ENCODE peak calls at places on chromosomes 11 and 22, in seven cellular contexts. U is ovary, L is A673, Q is hepatocyte, D is testis, V is sigmoid colon, Y is lower lobe of right lung. E is an unnamed sample.

GRCh38 chr22:49237703-49238102 is 590.0 kb downstream of the BRD1 start:
- DNase-seq in U (no peak), L (no peak), Q (no peak), D (peak; percentile 11), V (no peak), Y (no peak), E (no peak)

GRCh38 chr22:18064636-18065035 is 13.2 kb upstream of the PEX26 start:
- DNase-seq in U (no peak), L (no peak), Q (no peak), D (no peak), V (no peak), Y (no peak), E (no peak)

GRCh38 chr11:103842191-103842590 is 194.2 kb upstream of the DDI1 start:
- DNase-seq in U (peak; percentile 53), L (no peak), Q (no peak), D (no peak), V (no peak), Y (no peak), E (no peak)

GRCh38 chr11:42249956-42250355 is 790.5 kb upstream of the LRRC4C start:
- DNase-seq in U (no peak), L (no peak), Q (no peak), D (no peak), V (no peak), Y (no peak), E (no peak)

GRCh38 chr22:45112136-45112879 is 51.4 kb upstream of the NUP50 start:
- DNase-seq in U (no peak), L (no peak), Q (no peak), D (no peak), V (no peak), Y (no peak), E (no peak)

GRCh38 chr11:13336246-13336873 is 58.8 kb downstream of the BMAL1 start:
- DNase-seq in U (no peak), L (no peak), Q (no peak), D (peak; percentile 34), V (no peak), Y (no peak), E (no peak)

GRCh38 chr22:36858966-36859365 is 1.8 kb upstream of the NCF4 start:
- DNase-seq in U (no peak), L (no peak), Q (no peak), D (no peak), V (no peak), Y (no peak), E (no peak)

GRCh38 chr22:29600846-29601245 is 2.6 kb upstream of the NF2 start:
- DNase-seq in U (no peak), L (no peak), Q (no peak), D (no peak), V (no peak), Y (no peak), E (no peak)

GRCh38 chr11:100681064-100681502 is 6.0 kb upstream of the ARHGAP42 start:
- DNase-seq in U (no peak), L (no peak), Q (peak; percentile 77), D (peak; percentile 57), V (peak; percentile 75), Y (peak; percentile 79), E (no peak)

GRCh38 chr22:33539902-33540751 is 380.1 kb downstream of the LARGE1 start:
- DNase-seq in U (peak; percentile 90), L (no peak), Q (peak; percentile 59), D (peak; percentile 81), V (peak; percentile 90), Y (peak; percentile 69), E (no peak)

GRCh38 chr22:23820748-23821211 is 18.0 kb downstream of the DERL3 start:
- DNase-seq in U (no peak), L (no peak), Q (no peak), D (no peak), V (no peak), Y (peak; percentile 26), E (no peak)

GRCh38 chr11:34851916-34852315 is 64.3 kb downstream of the APIP start:
- DNase-seq in U (no peak), L (no peak), Q (no peak), D (no peak), V (no peak), Y (no peak), E (no peak)

DNA sequence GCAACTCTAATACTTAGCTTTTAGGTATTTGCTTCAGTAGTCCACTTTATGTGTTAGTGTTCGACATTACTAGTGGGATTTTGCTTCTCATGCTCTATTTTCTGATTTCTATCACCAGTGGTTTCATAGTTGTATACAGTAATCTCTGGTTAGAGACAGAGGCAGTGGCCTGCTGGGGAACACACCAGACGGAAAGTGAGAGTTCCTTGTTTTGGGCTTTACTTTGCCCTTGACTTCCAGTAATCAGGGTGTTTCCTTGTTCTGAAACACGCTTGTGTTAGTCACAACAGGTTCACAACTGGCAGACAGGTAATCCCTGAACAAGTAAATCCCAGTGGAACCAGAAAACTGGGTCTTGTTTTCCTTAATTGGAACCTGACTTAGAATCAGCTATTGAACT is 56.0 kb downstream of the PACS1 start:
- DNase-seq in U (no peak), L (no peak), Q (no peak), D (no peak), V (no peak), Y (no peak), E (no peak)
- H3K9me3 ChIP-seq in U (no peaks in the 10 kb centered on the region), L (no peaks in the 10 kb centered on the region), Q (no peaks in the 10 kb centered on the region), D (no peaks in the 10 kb centered on the region), V (no peaks in the 10 kb centered on the region), Y (no peaks in the 10 kb centered on the region), E (no peaks in the 10 kb centered on the region)

GRCh38 chr11:22690245-22690644 is 23.8 kb downstream of the GAS2 start:
- DNase-seq in U (no peak), L (no peak), Q (no peak), D (no peak), V (no peak), Y (no peak), E (no peak)
- H3K27ac ChIP-seq in U (no peak overlapping the region), L (no peak overlapping the region), Q (no peak overlapping the region), D (no peak overlapping the region), V (no peak overlapping the region), Y (no peak overlapping the region), E (no peak overlapping the region)

DNA sequence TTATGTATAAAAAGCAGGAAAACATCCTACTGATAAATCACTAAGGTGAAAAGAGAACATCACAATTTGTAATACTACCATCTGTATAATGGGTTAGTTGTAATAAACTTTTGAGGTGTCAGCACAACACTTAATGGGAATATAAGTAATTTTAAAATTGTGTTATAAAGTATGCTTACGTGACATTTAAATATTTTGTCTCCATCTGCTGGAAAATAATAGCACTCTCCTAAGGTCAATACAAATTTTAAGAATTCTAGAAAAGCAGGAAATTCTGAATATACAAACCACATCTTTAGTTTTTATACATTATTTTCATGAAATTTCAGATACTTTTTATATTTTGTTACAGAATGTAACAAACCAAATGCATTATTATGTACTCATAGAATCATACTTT is 19.5 kb downstream of the CWF19L2 start:
- DNase-seq in U (no peak), L (no peak), Q (no peak), D (no peak), V (no peak), Y (no peak), E (no peak)
- TF ChIP-seq CTCF in U (no peak), L (no peak), Q (no peak), D (no peak), V (no peak), Y (no peak), E (no peak)

DNA sequence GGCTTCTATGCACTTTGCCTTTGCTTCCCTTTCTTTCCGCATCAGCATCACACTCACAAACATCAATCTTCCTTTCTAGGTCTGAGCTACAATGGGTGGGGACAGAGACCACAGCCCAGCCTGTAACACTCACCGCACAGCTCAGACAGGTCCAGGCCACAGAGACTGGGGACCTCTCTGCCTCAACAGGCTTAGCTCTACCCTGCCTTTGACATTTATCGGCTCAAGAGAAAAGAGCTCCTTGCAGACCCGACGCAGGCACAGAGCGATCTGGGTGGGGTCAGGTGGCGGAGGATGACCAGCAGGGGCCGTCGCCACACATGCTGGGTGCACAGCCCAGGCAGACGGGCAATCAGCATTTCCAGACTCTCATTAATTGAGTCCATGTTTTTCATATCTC is 837.3 kb downstream of the TBC1D22A start:
- DNase-seq in U (no peak), L (no peak), Q (no peak), D (no peak), V (peak; percentile 47), Y (no peak), E (no peak)
- H3K9me3 ChIP-seq in U (no peaks in the 10 kb centered on the region), L (no peaks in the 10 kb centered on the region), Q (no peaks in the 10 kb centered on the region), D (no peaks in the 10 kb centered on the region), V (no peaks in the 10 kb centered on the region), Y (no peaks in the 10 kb centered on the region), E (no peaks in the 10 kb centered on the region)

DNA sequence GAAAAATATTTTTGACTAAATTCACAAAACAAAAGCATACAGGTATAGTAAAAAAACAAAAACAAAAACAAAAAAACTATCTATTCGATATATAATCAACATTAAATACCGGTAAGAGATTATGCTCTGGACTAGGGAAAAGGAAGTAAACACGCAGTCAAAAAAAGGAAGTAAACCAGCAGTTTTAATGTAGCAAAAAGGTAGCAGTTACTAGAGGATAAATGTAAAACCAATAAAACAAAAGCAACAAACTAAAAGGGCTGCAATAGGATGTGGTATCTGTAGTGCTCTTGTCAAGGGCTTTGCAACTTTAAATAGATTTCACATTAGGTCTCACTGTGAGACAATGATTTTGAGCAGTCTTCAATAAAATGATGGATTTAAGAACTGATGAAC is 2.4 kb downstream of the TRIM22 start:
- DNase-seq in U (no peak), L (no peak), Q (no peak), D (no peak), V (no peak), Y (no peak), E (no peak)
- H3K27ac ChIP-seq in U (no peak overlapping the region), L (no peak overlapping the region), Q (no peak overlapping the region), D (peak overlapping the region; percentile 97), V (peak overlapping the region; percentile 83), Y (peak overlapping the region; percentile 94), E (peak overlapping the region; percentile 77)

GRCh38 chr11:58060939-58061672 is 30.4 kb downstream of the OR6Q1 start:
- DNase-seq in U (no peak), L (no peak), Q (peak; percentile 38), D (no peak), V (no peak), Y (no peak), E (no peak)
- TF ChIP-seq CTCF in U (no peak), L (no peak), Q (no peak), D (no peak), V (no peak), Y (no peak), E (no peak)